ENCODE peak calls at places on chromosomes 12 and 14, in seven cellular contexts. Z, J, R, G, N, L and A are unnamed samples. For H3K4me1 and H3K27me3, the result is how much of the 10 kb centered on the place peaks cover.

GRCh38 chr14:92542766-92543554 is 29.4 kb downstream of the RIN3 start:
- DNase-seq in L (no peak), G (no peak), R (no peak), J (no peak), N (no peak), Z (no peak), A (no peak)

GRCh38 chr12:25960176-25960575 is 1.7 kb downstream of the RASSF8 start:
- DNase-seq in N (peak), J (no peak), R (peak), G (no peak), L (no peak), Z (peak), A (no peak)

GRCh38 chr12:53235742-53236442 is 3.9 kb upstream of the RARG start:
- DNase-seq in L (no peak), N (no peak), J (peak), Z (no peak), R (no peak), G (peak), A (no peak)

GRCh38 chr14:37262649-37263048 is 64.9 kb downstream of the MIPOL1 start:
- DNase-seq in N (peak), R (no peak), Z (no peak), L (no peak), J (no peak), G (no peak), A (no peak)

GRCh38 chr14:67694791-67695393 is 672 bp downstream of the RDH11 start:
- DNase-seq in N (peak), R (peak), L (peak), Z (peak), J (peak), G (peak), A (peak)

GRCh38 chr12:127133675-127134335 is 1133.2 kb upstream of the TMEM132C start:
- DNase-seq in J (no peak), G (no peak), L (no peak), R (no peak), N (no peak), Z (no peak), A (peak)

GRCh38 chr12:112148031-112148513 is 22.7 kb downstream of the TRAFD1 start:
- DNase-seq in N (no peak), R (peak), Z (no peak), G (no peak), J (no peak), L (no peak), A (peak)

GRCh38 chr14:103128631-103129300 is 5.5 kb downstream of the TNFAIP2 start:
- DNase-seq in L (no peak), R (no peak), N (no peak), J (peak), G (peak), Z (peak), A (no peak)

GRCh38 chr14:100644383-100644782 is 57.2 kb upstream of the BEGAIN start:
- DNase-seq in J (no peak), Z (no peak), R (no peak), N (no peak), G (no peak), L (no peak), A (no peak)

GRCh38 chr14:72779679-72780078 is 114.2 kb downstream of the DPF3 start:
- DNase-seq in G (no peak), Z (no peak), R (no peak), J (no peak), N (no peak), L (no peak), A (no peak)

GRCh38 chr14:18656627-18657026 is 55.7 kb downstream of the OR11H12 start:
- DNase-seq in Z (no peak), N (no peak), R (no peak), L (peak), J (no peak), G (no peak), A (no peak)

GRCh38 chr12:118371354-118372282 is 1.1 kb downstream of the TAOK3 start:
- DNase-seq in L (peak), N (peak), R (peak), Z (peak), J (peak), G (peak), A (peak)

GRCh38 chr12:20314325-20314724 is 54.0 kb upstream of the PDE3A start:
- DNase-seq in N (no peak), R (no peak), Z (no peak), J (no peak), L (no peak), G (no peak), A (no peak)

GRCh38 chr12:108333898-108334699 is 5.0 kb downstream of the CMKLR1 start:
- DNase-seq in N (no peak), J (no peak), Z (no peak), R (no peak), G (peak), L (no peak), A (no peak)

GRCh38 chr14:100049220-100049619 is 16.0 kb upstream of the EVL start:
- DNase-seq in L (no peak), N (no peak), Z (no peak), G (no peak), R (no peak), J (no peak), A (no peak)

GRCh38 chr14:90837355-90837754 is 21.1 kb upstream of the TTC7B start:
- DNase-seq in J (no peak), Z (no peak), N (no peak), R (no peak), G (no peak), L (no peak), A (no peak)

GRCh38 chr12:122062832-122063690 is 15.5 kb upstream of the MLXIP start:
- DNase-seq in J (no peak), N (no peak), G (no peak), Z (peak), R (peak), L (no peak), A (peak)

GRCh38 chr12:53998900-53999236 is 1.1 kb upstream of the HOXC9 start:
- DNase-seq in L (no peak), J (no peak), Z (no peak), N (no peak), R (no peak), G (no peak), A (no peak)

GRCh38 chr12:93624595-93625294 is 52.3 kb downstream of the SOCS2 start:
- DNase-seq in N (no peak), Z (no peak), R (peak), L (no peak), J (no peak), G (no peak), A (peak)

GRCh38 chr12:124601699-124602098 is 34.3 kb upstream of the NCOR2 start:
- DNase-seq in N (no peak), G (no peak), R (no peak), L (no peak), Z (no peak), J (no peak), A (no peak)

GRCh38 chr12:120012067-120012621 is 23.1 kb downstream of the BICDL1 start:
- DNase-seq in J (no peak), Z (no peak), R (peak), G (no peak), L (peak), N (peak), A (peak)

GRCh38 chr12:125689576-125690410 is 624.6 kb downstream of the AACS start:
- DNase-seq in G (no peak), N (no peak), L (no peak), R (no peak), Z (no peak), J (no peak), A (no peak)

GRCh38 chr14:99241314-99242035 is 30.5 kb downstream of the BCL11B start:
- DNase-seq in J (no peak), L (no peak), R (no peak), N (no peak), G (no peak), Z (no peak), A (peak)

GRCh38 chr14:22769369-22769768 is 2.9 kb downstream of the OXA1L start:
- DNase-seq in N (no peak), L (no peak), R (no peak), Z (no peak), J (no peak), G (no peak), A (no peak)

GRCh38 chr14:54929556-54929955 is 26.9 kb upstream of the GCH1 start:
- DNase-seq in L (no peak), Z (no peak), R (no peak), N (no peak), G (no peak), J (no peak), A (no peak)

GRCh38 chr14:22915886-22916521 is 2.9 kb downstream of the RBM23 start:
- DNase-seq in R (no peak), G (no peak), J (no peak), N (no peak), L (no peak), Z (no peak), A (no peak)

GRCh38 chr12:28974890-28975289 is 174.2 kb upstream of the FAR2 start:
- DNase-seq in N (no peak), Z (no peak), J (no peak), G (no peak), R (no peak), L (no peak), A (no peak)

GRCh38 chr12:110639336-110640178 is 25.6 kb downstream of the TCTN1 start:
- DNase-seq in L (no peak), Z (no peak), G (no peak), R (no peak), J (no peak), N (no peak), A (peak)

GRCh38 chr12:89179983-89180382 is 172.3 kb downstream of the DUSP6 start:
- DNase-seq in N (no peak), R (peak), Z (no peak), G (no peak), L (no peak), J (no peak), A (peak)

GRCh38 chr12:69511469-69511868 is 41.3 kb downstream of the FRS2 start:
- DNase-seq in L (no peak), G (no peak), J (no peak), N (no peak), Z (no peak), R (no peak), A (no peak)

GRCh38 chr12:69512820-69513219 is 42.6 kb downstream of the FRS2 start:
- DNase-seq in Z (no peak), G (no peak), J (no peak), R (no peak), L (no peak), N (no peak), A (no peak)

GRCh38 chr12:69513297-69513696 is 43.1 kb downstream of the FRS2 start:
- DNase-seq in N (no peak), J (no peak), R (no peak), L (no peak), G (no peak), Z (no peak), A (no peak)

GRCh38 chr12:69511016-69511415 is 40.8 kb downstream of the FRS2 start:
- DNase-seq in R (no peak), G (no peak), J (no peak), N (no peak), Z (no peak), L (no peak), A (no peak)

DNA sequence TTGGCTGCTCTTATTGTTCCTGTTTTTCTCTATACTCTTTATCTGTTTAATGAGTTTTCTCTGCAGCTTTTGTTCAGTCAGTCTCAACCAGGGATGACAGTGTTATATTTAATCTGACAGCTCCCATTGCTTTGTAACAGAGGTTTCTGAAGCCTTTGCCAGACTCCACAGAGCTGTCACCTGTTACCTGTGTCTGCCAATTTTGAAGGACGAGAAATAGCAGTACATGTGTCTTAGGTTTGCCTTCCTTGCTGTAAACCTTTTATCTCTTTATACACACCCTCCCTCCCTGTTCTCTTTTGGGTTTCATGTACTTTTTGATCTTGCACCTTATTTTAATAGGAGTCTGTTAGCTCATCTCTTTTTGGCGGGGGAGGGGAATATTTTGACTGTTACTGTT is 41.7 kb downstream of the FRS2 start:
- DNase-seq in Z (no peak), J (no peak), L (no peak), N (no peak), R (no peak), G (no peak), A (no peak)
- H3K4me1 ChIP-seq in Z (half or more), J (under half), L (half or more), N (under half), R (under half), G (under half), A (under half)

GRCh38 chr12:56206373-56207166 is 15.2 kb downstream of the RNF41 start:
- DNase-seq in R (peak), G (no peak), L (peak), Z (peak), J (no peak), N (peak), A (peak)
- H3K27me3 ChIP-seq in R (under half), G (under half), L (under half), Z (under half), J (under half), N (under half), A (under half)

GRCh38 chr12:51958542-51958941 is 7.0 kb downstream of the ACVR1B start:
- DNase-seq in R (no peak), L (no peak), G (no peak), J (no peak), Z (no peak), N (no peak), A (no peak)
- H3K4me1 ChIP-seq in R (half or more), L (under half), G (under half), J (under half), Z (half or more), N (under half), A (under half)

GRCh38 chr12:132735496-132735895 is 24.9 kb downstream of the PGAM5 start:
- DNase-seq in G (no peak), R (no peak), J (no peak), L (no peak), Z (no peak), N (no peak), A (no peak)
- H3K27me3 ChIP-seq in G (under half), R (under half), J (under half), L (under half), Z (under half), N (under half), A (under half)

DNA sequence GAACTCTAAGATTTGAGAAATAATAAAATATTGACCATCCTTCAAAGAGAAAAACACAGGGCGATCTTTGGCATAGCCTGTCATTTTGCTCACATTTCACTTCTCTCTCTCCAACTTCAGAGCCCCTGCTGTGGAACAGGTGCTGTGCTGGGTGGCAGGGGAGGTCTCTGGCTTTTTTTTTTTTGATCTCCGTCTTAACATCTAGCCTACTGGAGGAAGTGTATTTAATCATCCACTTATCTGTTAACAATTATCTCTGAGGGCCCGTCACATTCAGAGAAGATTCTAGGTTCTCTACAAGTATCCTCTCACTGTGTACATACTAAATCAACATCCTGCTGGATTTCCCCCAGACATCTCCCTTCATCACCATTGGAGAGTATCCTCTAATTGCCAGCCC is 34.1 kb downstream of the CHST11 start:
- DNase-seq in R (no peak), L (no peak), Z (no peak), J (no peak), N (no peak), G (no peak), A (no peak)
- H3K4me1 ChIP-seq in R (under half), L (under half), Z (under half), J (under half), N (under half), G (under half), A (under half)

DNA sequence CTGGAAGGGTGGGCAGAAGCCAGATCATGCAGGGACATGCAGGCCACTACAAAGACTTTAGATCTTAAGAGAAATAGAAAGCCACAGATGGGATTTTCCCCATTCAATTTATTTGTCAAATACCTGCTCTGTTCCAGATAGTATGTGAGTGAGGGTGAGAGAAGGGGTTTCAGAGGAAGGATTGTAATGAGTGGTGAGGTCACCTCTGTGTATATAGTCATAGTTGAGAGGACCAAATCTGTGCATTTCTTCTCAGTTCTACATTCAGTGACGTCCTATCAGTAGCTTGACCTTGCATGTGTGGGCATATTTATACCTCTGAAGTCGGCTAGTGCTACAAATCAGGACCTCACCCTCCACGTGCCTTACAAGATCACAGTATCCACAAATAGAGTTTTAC is 31.2 kb upstream of the RBM19 start:
- DNase-seq in J (no peak), L (no peak), R (no peak), N (no peak), Z (no peak), G (no peak), A (no peak)
- H3K27me3 ChIP-seq in J (under half), L (under half), R (under half), N (half or more), Z (half or more), G (under half), A (under half)